ENCODE peak calls at places on chromosomes 5 and 9, in four cellular contexts. One of them, this sample, is unnamed.

GRCh38 chr5:154199263-154199662 is 8.7 kb downstream of the GALNT10 start:
- DNase-seq in NCI-H1694: no peak
- DNase-seq in HAP-1: no peak
- DNase-seq in foreskin fibroblast: no peak
- DNase-seq in this sample: no peak

GRCh38 chr5:135651156-135651555 is 72.4 kb upstream of the CXCL14 start:
- DNase-seq in HAP-1: no peak
- DNase-seq in NCI-H1694: no peak
- DNase-seq in foreskin fibroblast: peak
- DNase-seq in this sample: no peak

GRCh38 chr5:64195981-64196380 is 30.3 kb downstream of the RNF180 start:
- DNase-seq in NCI-H1694: no peak
- DNase-seq in foreskin fibroblast: no peak
- DNase-seq in HAP-1: no peak
- DNase-seq in this sample: no peak

GRCh38 chr5:144510845-144511580 is 340.3 kb downstream of the KCTD16 start:
- DNase-seq in NCI-H1694: no peak
- DNase-seq in foreskin fibroblast: peak
- DNase-seq in HAP-1: no peak
- DNase-seq in this sample: no peak

GRCh38 chr9:63859475-63860215 is 1425.4 kb downstream of the FOXD4L5 start:
- DNase-seq in NCI-H1694: no peak
- DNase-seq in foreskin fibroblast: peak
- DNase-seq in HAP-1: no peak
- DNase-seq in this sample: peak

GRCh38 chr5:43315262-43315661 is 2.0 kb upstream of the HMGCS1 start:
- DNase-seq in NCI-H1694: no peak
- DNase-seq in foreskin fibroblast: peak
- DNase-seq in HAP-1: no peak
- DNase-seq in this sample: no peak

GRCh38 chr9:137348781-137349470 is 46.9 kb upstream of the NRARP start:
- DNase-seq in HAP-1: no peak
- DNase-seq in NCI-H1694: no peak
- DNase-seq in foreskin fibroblast: no peak
- DNase-seq in this sample: no peak

GRCh38 chr5:141604318-141604717 is 14.5 kb downstream of the DIAPH1 start:
- DNase-seq in foreskin fibroblast: peak
- DNase-seq in NCI-H1694: no peak
- DNase-seq in HAP-1: peak
- DNase-seq in this sample: peak

GRCh38 chr5:142783601-142784291 is 13.6 kb downstream of the ARHGAP26 start:
- DNase-seq in HAP-1: no peak
- DNase-seq in NCI-H1694: no peak
- DNase-seq in foreskin fibroblast: peak
- DNase-seq in this sample: peak

GRCh38 chr5:117590944-117591343 is 1016.3 kb upstream of the SEMA6A start:
- DNase-seq in NCI-H1694: no peak
- DNase-seq in HAP-1: no peak
- DNase-seq in foreskin fibroblast: peak
- DNase-seq in this sample: no peak

GRCh38 chr9:126491256-126491879 is 122.4 kb upstream of the LMX1B start:
- DNase-seq in foreskin fibroblast: peak
- DNase-seq in HAP-1: peak
- DNase-seq in NCI-H1694: peak
- DNase-seq in this sample: no peak

GRCh38 chr5:30324083-30324482 is 869.4 kb upstream of the CDH6 start:
- DNase-seq in foreskin fibroblast: no peak
- DNase-seq in NCI-H1694: no peak
- DNase-seq in HAP-1: peak
- DNase-seq in this sample: no peak

GRCh38 chr9:134495881-134496412 is 145.7 kb upstream of the COL5A1 start:
- DNase-seq in HAP-1: no peak
- DNase-seq in NCI-H1694: no peak
- DNase-seq in foreskin fibroblast: no peak
- DNase-seq in this sample: no peak

GRCh38 chr5:38613992-38614836 is 57.8 kb upstream of the LIFR start:
- DNase-seq in HAP-1: no peak
- DNase-seq in NCI-H1694: no peak
- DNase-seq in foreskin fibroblast: no peak
- DNase-seq in this sample: no peak

GRCh38 chr9:13278368-13279246 is 885 bp downstream of the MPDZ start:
- DNase-seq in foreskin fibroblast: peak
- DNase-seq in HAP-1: peak
- DNase-seq in NCI-H1694: peak
- DNase-seq in this sample: peak